ENCODE peak calls at places on chromosomes 11 and 22, in six cellular contexts. One of them, this sample, is unnamed. For H3K36me3, the result is how much of the 10 kb centered on the place peaks cover.

GRCh38 chr11:9264381-9265210 is 554 bp downstream of the DENND5A start:
- DNase-seq in left lung: peak
- DNase-seq in psoas muscle: peak
- DNase-seq in gastrocnemius medialis: peak
- DNase-seq in small intestine: peak
- DNase-seq in uterus: peak
- DNase-seq in this sample: peak

GRCh38 chr11:6576471-6577373 is 26.7 kb downstream of the RRP8 start:
- DNase-seq in left lung: no peak
- DNase-seq in psoas muscle: no peak
- DNase-seq in gastrocnemius medialis: no peak
- DNase-seq in small intestine: no peak
- DNase-seq in uterus: peak
- DNase-seq in this sample: no peak

GRCh38 chr11:120040136-120040840 is 97.6 kb downstream of the TRIM29 start:
- DNase-seq in left lung: no peak
- DNase-seq in psoas muscle: no peak
- DNase-seq in gastrocnemius medialis: no peak
- DNase-seq in small intestine: no peak
- DNase-seq in uterus: no peak
- DNase-seq in this sample: no peak

GRCh38 chr11:33941637-33942160 is 49.8 kb upstream of the LMO2 start:
- DNase-seq in left lung: no peak
- DNase-seq in psoas muscle: no peak
- DNase-seq in gastrocnemius medialis: no peak
- DNase-seq in small intestine: no peak
- DNase-seq in uterus: peak
- DNase-seq in this sample: peak

GRCh38 chr11:19751055-19751454 is 38.4 kb downstream of the NAV2 start:
- DNase-seq in left lung: no peak
- DNase-seq in psoas muscle: no peak
- DNase-seq in gastrocnemius medialis: no peak
- DNase-seq in small intestine: no peak
- DNase-seq in uterus: no peak
- DNase-seq in this sample: no peak

GRCh38 chr22:50319503-50319951 is 7.3 kb downstream of the DENND6B start:
- DNase-seq in left lung: no peak
- DNase-seq in psoas muscle: no peak
- DNase-seq in gastrocnemius medialis: no peak
- DNase-seq in small intestine: no peak
- DNase-seq in uterus: no peak
- DNase-seq in this sample: no peak

GRCh38 chr11:120571476-120571875 is 59.9 kb downstream of the GRIK4 start:
- DNase-seq in left lung: no peak
- DNase-seq in psoas muscle: no peak
- DNase-seq in gastrocnemius medialis: no peak
- DNase-seq in small intestine: no peak
- DNase-seq in uterus: no peak
- DNase-seq in this sample: no peak

GRCh38 chr11:65491163-65491465 is 7.7 kb upstream of the MALAT1 start:
- DNase-seq in left lung: no peak
- DNase-seq in psoas muscle: no peak
- DNase-seq in gastrocnemius medialis: no peak
- DNase-seq in small intestine: no peak
- DNase-seq in uterus: no peak
- DNase-seq in this sample: peak

GRCh38 chr11:16739326-16739875 is 954 bp downstream of the C11orf58 start:
- DNase-seq in left lung: no peak
- DNase-seq in psoas muscle: no peak
- DNase-seq in gastrocnemius medialis: no peak
- DNase-seq in small intestine: no peak
- DNase-seq in uterus: no peak
- DNase-seq in this sample: peak

GRCh38 chr11:16741473-16741872 is 3.0 kb downstream of the C11orf58 start:
- DNase-seq in left lung: no peak
- DNase-seq in psoas muscle: peak
- DNase-seq in gastrocnemius medialis: no peak
- DNase-seq in small intestine: peak
- DNase-seq in uterus: no peak
- DNase-seq in this sample: no peak

GRCh38 chr11:16745950-16746349 is 7.5 kb downstream of the C11orf58 start:
- DNase-seq in left lung: no peak
- DNase-seq in psoas muscle: no peak
- DNase-seq in gastrocnemius medialis: no peak
- DNase-seq in small intestine: no peak
- DNase-seq in uterus: no peak
- DNase-seq in this sample: no peak

GRCh38 chr11:16743478-16743877 is 5.0 kb downstream of the C11orf58 start:
- DNase-seq in left lung: no peak
- DNase-seq in psoas muscle: no peak
- DNase-seq in gastrocnemius medialis: no peak
- DNase-seq in small intestine: no peak
- DNase-seq in uterus: no peak
- DNase-seq in this sample: no peak

GRCh38 chr11:16744128-16744725 is 5.8 kb downstream of the C11orf58 start:
- DNase-seq in left lung: no peak
- DNase-seq in psoas muscle: no peak
- DNase-seq in gastrocnemius medialis: no peak
- DNase-seq in small intestine: no peak
- DNase-seq in uterus: no peak
- DNase-seq in this sample: no peak
- H3K4me3 ChIP-seq in left lung: no peak
- H3K4me3 ChIP-seq in psoas muscle: no peak
- H3K4me3 ChIP-seq in gastrocnemius medialis: no peak
- H3K4me3 ChIP-seq in small intestine: no peak
- H3K4me3 ChIP-seq in uterus: no peak
- H3K4me3 ChIP-seq in this sample: no peak

DNA sequence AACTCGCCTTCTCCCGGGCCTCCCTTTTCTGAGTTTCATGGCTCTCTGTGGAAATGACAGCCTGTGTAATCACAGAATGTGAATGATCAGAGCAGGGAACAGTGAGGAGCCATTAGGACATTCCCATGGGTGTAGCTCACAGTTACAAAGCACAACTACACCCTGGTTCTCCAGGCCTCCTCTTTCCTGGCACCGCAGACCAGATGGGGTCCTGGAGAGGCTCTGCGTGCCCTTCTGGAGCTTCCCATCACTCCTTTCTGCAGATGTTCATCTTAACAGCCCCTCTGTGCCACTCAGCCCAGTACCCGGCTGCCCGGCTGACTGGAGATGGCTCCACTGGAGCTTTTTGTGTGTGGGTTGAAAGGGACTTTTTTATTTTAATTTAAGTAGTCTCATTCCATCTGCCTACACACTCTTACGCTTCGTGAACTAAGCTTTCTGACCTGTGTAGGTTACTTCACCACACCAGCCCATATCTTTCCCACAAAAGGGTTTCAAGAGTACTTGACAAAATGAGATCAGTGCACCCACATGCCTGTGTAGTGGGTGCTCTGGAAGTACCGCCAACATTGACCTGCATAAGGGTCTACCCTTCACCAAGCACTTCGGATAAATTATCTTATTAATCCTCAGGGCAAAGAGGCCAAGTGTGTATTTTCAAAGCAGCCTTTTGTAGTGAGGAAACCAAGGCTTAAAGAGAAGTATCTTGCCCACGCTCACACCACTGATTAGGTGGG is 29.8 kb downstream of the SREBF2 start:
- DNase-seq in left lung: no peak
- DNase-seq in psoas muscle: no peak
- DNase-seq in gastrocnemius medialis: no peak
- DNase-seq in small intestine: no peak
- DNase-seq in uterus: no peak
- DNase-seq in this sample: no peak
- H3K27ac ChIP-seq in left lung: peak
- H3K27ac ChIP-seq in psoas muscle: peak
- H3K27ac ChIP-seq in gastrocnemius medialis: peak
- H3K27ac ChIP-seq in small intestine: peak
- H3K27ac ChIP-seq in uterus: peak
- H3K27ac ChIP-seq in this sample: peak

DNA sequence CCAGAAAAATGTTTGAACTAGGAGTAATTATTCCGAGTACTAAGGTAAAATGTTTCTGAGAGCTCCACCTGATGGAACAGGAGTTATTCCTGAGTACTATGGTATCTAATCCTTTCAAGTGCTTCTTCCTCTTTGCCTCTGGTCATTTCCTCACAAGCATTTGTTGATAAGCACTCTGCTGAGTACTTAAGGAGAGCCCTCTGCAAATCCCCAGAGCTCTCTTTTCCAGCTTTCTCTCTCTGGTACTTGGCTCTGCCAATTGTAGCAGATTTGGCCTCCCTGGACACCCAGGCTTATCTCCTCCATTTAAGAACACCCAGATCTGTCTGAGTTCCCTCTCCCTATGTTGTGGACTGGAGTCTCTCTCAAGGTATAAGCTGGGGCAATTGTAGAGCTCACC is 457.0 kb downstream of the MN1 start:
- DNase-seq in left lung: no peak
- DNase-seq in psoas muscle: no peak
- DNase-seq in gastrocnemius medialis: no peak
- DNase-seq in small intestine: no peak
- DNase-seq in uterus: no peak
- DNase-seq in this sample: no peak
- H3K36me3 ChIP-seq in left lung: under half
- H3K36me3 ChIP-seq in psoas muscle: under half
- H3K36me3 ChIP-seq in gastrocnemius medialis: under half
- H3K36me3 ChIP-seq in small intestine: under half
- H3K36me3 ChIP-seq in uterus: under half
- H3K36me3 ChIP-seq in this sample: under half

GRCh38 chr11:12508151-12508740 is 130.9 kb downstream of the PARVA start:
- DNase-seq in left lung: no peak
- DNase-seq in psoas muscle: no peak
- DNase-seq in gastrocnemius medialis: no peak
- DNase-seq in small intestine: no peak
- DNase-seq in uterus: peak
- DNase-seq in this sample: peak
- H3K4me3 ChIP-seq in left lung: no peak
- H3K4me3 ChIP-seq in psoas muscle: no peak
- H3K4me3 ChIP-seq in gastrocnemius medialis: no peak
- H3K4me3 ChIP-seq in small intestine: no peak
- H3K4me3 ChIP-seq in uterus: no peak
- H3K4me3 ChIP-seq in this sample: no peak

This sample was measured in brain microvascular endothelial cell.